ENCODE peak calls at places on chromosomes 7 and 10, in six cellular contexts. Q is H1, U is NB4, W is HepG2, D is A549, T is K562. M is an unnamed sample.

GRCh38 chr7:127252736-127253288 is at the start of gene GRM8:
- DNase-seq in Q (peak; percentile 47), U (no peak), W (peak; percentile 9), D (peak; percentile 21), T (peak; percentile 83), M (peak; percentile 61)

GRCh38 chr7:142885311-142886230 is at the start of gene TRPV6:
- DNase-seq in Q (peak; percentile 15), U (no peak), W (no peak), D (no peak), T (no peak), M (no peak)

GRCh38 chr7:45685619-45686240 is 111.6 kb downstream of the ADCY1 start:
- DNase-seq in Q (no peak), U (no peak), W (no peak), D (no peak), T (no peak), M (no peak)

GRCh38 chr10:6924166-6924565 is 344.1 kb upstream of the PRKCQ start:
- DNase-seq in Q (no peak), U (peak; percentile 27), W (no peak), D (no peak), T (no peak), M (peak; percentile 77)

GRCh38 chr10:110864662-110865140 is 7.0 kb upstream of the PDCD4 start:
- DNase-seq in Q (no peak), U (peak; percentile 92), W (no peak), D (no peak), T (no peak), M (no peak)

GRCh38 chr7:19442016-19442785 is 266.6 kb downstream of the POLR1F start:
- DNase-seq in Q (peak; percentile 23), U (peak; percentile 54), W (no peak), D (peak; percentile 3), T (no peak), M (peak; percentile 30)

GRCh38 chr10:12041766-12042408 is 722 bp downstream of the UPF2 start:
- DNase-seq in Q (no peak), U (peak; percentile 44), W (peak; percentile 33), D (peak; percentile 16), T (no peak), M (peak; percentile 52)

GRCh38 chr10:87560495-87561222 is 56.0 kb downstream of the MINPP1 start:
- DNase-seq in Q (no peak), U (no peak), W (no peak), D (no peak), T (no peak), M (no peak)

GRCh38 chr10:28202941-28203352 is 99.9 kb downstream of the MPP7 start:
- DNase-seq in Q (no peak), U (no peak), W (no peak), D (no peak), T (no peak), M (no peak)

GRCh38 chr10:76902949-76903348 is 734.7 kb downstream of the KCNMA1 start:
- DNase-seq in Q (peak; percentile 31), U (peak; percentile 54), W (no peak), D (no peak), T (no peak), M (no peak)

GRCh38 chr10:62815373-62816111 is 624 bp downstream of the EGR2 start:
- DNase-seq in Q (no peak), U (peak; percentile 23), W (no peak), D (no peak), T (no peak), M (peak; percentile 15)

GRCh38 chr7:45088821-45089313 is at the start of gene NACAD:
- DNase-seq in Q (no peak), U (no peak), W (no peak), D (peak; percentile 29), T (peak; percentile 85), M (peak; percentile 44)

GRCh38 chr7:155994253-155994811 is 182.1 kb upstream of the SHH start:
- DNase-seq in Q (no peak), U (no peak), W (no peak), D (no peak), T (no peak), M (no peak)

GRCh38 chr7:139328375-139328774 is 12.8 kb upstream of the FMC1 start:
- DNase-seq in Q (no peak), U (no peak), W (no peak), D (no peak), T (no peak), M (no peak)

GRCh38 chr10:53162856-53163255 is 390.3 kb upstream of the MBL2 start:
- DNase-seq in Q (no peak), U (no peak), W (no peak), D (no peak), T (no peak), M (no peak)

GRCh38 chr7:116786791-116787443 is 75.5 kb upstream of the CAPZA2 start:
- DNase-seq in Q (no peak), U (peak; percentile 57), W (peak; percentile 47), D (no peak), T (no peak), M (peak; percentile 76)

GRCh38 chr7:116210345-116211005 is at the start of gene TES:
- DNase-seq in Q (peak; percentile 51), U (no peak), W (peak; percentile 29), D (peak; percentile 80), T (peak; percentile 97), M (peak; percentile 68)

GRCh38 chr7:92179393-92179924 is 517 bp upstream of the LRRD1 start:
- DNase-seq in Q (no peak), U (no peak), W (no peak), D (no peak), T (no peak), M (no peak)

GRCh38 chr7:151038951-151039849 is 9.1 kb upstream of the ASIC3 start:
- DNase-seq in Q (no peak), U (peak; percentile 99), W (peak; percentile 67), D (peak; percentile 79), T (peak; percentile 99), M (peak; percentile 97)

GRCh38 chr7:12025246-12025645 is 185.8 kb upstream of the TMEM106B start:
- DNase-seq in Q (no peak), U (no peak), W (no peak), D (no peak), T (no peak), M (no peak)

GRCh38 chr7:139118234-139118802 is 8.8 kb upstream of the ZC3HAV1 start:
- DNase-seq in Q (no peak), U (peak; percentile 73), W (peak; percentile 47), D (peak; percentile 62), T (peak; percentile 79), M (peak; percentile 86)

GRCh38 chr7:5177060-5177459 is 13.0 kb upstream of the WIPI2 start:
- DNase-seq in Q (no peak), U (no peak), W (no peak), D (no peak), T (no peak), M (peak; percentile 42)

GRCh38 chr10:132904169-132904813 is 38.1 kb downstream of the CFAP46 start:
- DNase-seq in Q (no peak), U (peak; percentile 64), W (peak; percentile 39), D (peak; percentile 76), T (peak; percentile 62), M (peak; percentile 33)

GRCh38 chr7:99451936-99452335 is 13.2 kb downstream of the CPSF4 start:
- DNase-seq in Q (no peak), U (no peak), W (no peak), D (no peak), T (no peak), M (no peak)

GRCh38 chr10:28580825-28581224 is 47.9 kb downstream of the WAC start:
- DNase-seq in Q (no peak), U (no peak), W (no peak), D (no peak), T (no peak), M (no peak)

GRCh38 chr7:135650831-135651573 is 11.3 kb upstream of the STMP1 start:
- DNase-seq in Q (no peak), U (peak; percentile 18), W (no peak), D (no peak), T (no peak), M (no peak)

GRCh38 chr10:115355162-115355760 is 262.1 kb downstream of the ATRNL1 start:
- DNase-seq in Q (no peak), U (peak; percentile 72), W (peak; percentile 63), D (peak; percentile 43), T (peak; percentile 14), M (peak; percentile 49)

GRCh38 chr10:112446855-112447691 is at the start of the genes VTI1A and ZDHHC6:
- DNase-seq in Q (peak; percentile 43), U (peak; percentile 92), W (peak; percentile 81), D (peak; percentile 68), T (peak; percentile 74), M (peak; percentile 79)

GRCh38 chr10:30980951-30981616 is 50.6 kb downstream of the ZNF438 start:
- DNase-seq in Q (no peak), U (no peak), W (no peak), D (no peak), T (no peak), M (peak; percentile 91)

GRCh38 chr10:62258926-62259325 is 9.7 kb downstream of the RTKN2 start:
- DNase-seq in Q (no peak), U (no peak), W (no peak), D (no peak), T (no peak), M (no peak)

GRCh38 chr7:40095226-40095625 is 39.2 kb downstream of the MPLKIP start:
- DNase-seq in Q (no peak), U (no peak), W (peak; percentile 52), D (no peak), T (no peak), M (no peak)
- H3K4me3 ChIP-seq in Q (no peak overlapping the region), U (no peak overlapping the region), W (no peak overlapping the region), D (no peak overlapping the region), T (no peak overlapping the region), M (no peak overlapping the region)

DNA sequence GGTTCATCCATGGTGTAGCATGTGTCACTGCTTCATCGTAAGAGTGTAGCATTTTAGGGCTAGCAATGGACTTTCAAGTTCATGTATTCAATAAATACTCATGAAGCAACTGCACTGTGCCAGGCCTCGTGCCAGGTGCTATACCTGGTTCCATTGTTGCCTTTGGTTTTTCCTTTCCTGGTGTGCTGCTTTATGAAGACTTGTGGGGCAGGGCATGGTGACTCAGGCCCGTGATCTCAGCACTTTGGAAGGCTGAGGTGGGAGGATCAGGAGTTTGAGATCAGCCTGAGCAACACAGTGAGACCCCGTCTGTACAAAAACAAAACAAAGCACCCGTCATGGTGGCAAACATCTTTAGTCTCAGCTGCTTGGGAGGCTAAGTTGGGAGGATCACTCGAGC is 2.2 kb upstream of the CPA4 start:
- DNase-seq in Q (no peak), U (no peak), W (no peak), D (no peak), T (no peak), M (no peak)
- TF ChIP-seq POLR2A in Q (no peak), U (no peak), W (no peak), D (no peak), T (no peak), M (no peak)

DNA sequence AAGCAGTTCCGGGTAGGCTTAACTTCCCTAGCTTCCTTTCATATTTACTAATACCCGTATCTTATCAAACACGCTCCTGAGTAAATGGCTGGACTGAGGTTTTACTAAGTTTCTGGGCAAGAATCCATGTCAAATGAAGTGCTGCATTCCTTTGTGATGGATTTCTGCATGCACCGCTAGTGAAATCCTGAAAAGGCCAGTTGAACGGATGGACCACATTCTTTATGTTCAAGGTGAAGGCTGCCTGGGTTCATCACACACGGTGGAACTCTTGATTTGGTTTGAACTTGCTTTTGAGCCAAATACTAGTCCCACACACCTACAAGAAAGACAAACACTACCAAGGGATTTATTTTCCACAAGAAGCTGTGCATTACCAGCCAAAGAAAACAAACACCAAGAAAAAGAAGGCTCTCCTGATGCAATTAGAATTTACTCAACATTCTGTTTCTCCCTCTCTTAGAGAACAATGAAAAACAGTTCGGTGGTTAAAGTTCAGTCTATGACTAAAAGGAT is 255.0 kb upstream of the SEMA3C start:
- DNase-seq in Q (no peak), U (no peak), W (no peak), D (no peak), T (no peak), M (peak; percentile 45)
- TF ChIP-seq MAX in Q (no peak), U (no peak), W (no peak), D (peak; percentile 57), T (no peak), M (no peak)

GRCh38 chr10:102399217-102400021 is 3.9 kb downstream of the NFKB2 start:
- DNase-seq in Q (peak; percentile 70), U (peak; percentile 93), W (peak; percentile 68), D (peak; percentile 79), T (peak; percentile 78), M (peak; percentile 82)
- H3K4me3 ChIP-seq in Q (peak overlapping the region; percentile 33), U (peak overlapping the region; percentile 32), W (peak overlapping the region; percentile 73), D (peak overlapping the region; percentile 48), T (peak overlapping the region; percentile 44), M (no peak overlapping the region)